ENCODE peak calls at places on chromosome 1, in seven cellular contexts. A, Z, W, M, E, C and T are unnamed samples.

GRCh38 chr1:93255222-93256079 is 74.9 kb downstream of the CCDC18 start:
- DNase-seq in A (no peak), Z (no peak), W (no peak), M (no peak), E (peak; percentile 60), C (no peak), T (no peak)

GRCh38 chr1:206719169-206719839 is 34.6 kb downstream of the MAPKAPK2 start:
- DNase-seq in A (no peak), Z (no peak), W (no peak), M (no peak), E (no peak), C (no peak), T (no peak)

GRCh38 chr1:231037585-231038517 is 2.2 kb downstream of the FAM89A start:
- DNase-seq in A (no peak), Z (no peak), W (no peak), M (no peak), E (no peak), C (no peak), T (no peak)

GRCh38 chr1:229204863-229205777 is 65.8 kb upstream of the RAB4A start:
- DNase-seq in A (peak; percentile 21), Z (no peak), W (no peak), M (no peak), E (no peak), C (no peak), T (peak; percentile 9)

GRCh38 chr1:13604191-13604590 is 20.6 kb downstream of the PDPN start:
- DNase-seq in A (no peak), Z (no peak), W (no peak), M (no peak), E (no peak), C (no peak), T (no peak)

GRCh38 chr1:218390625-218391024 is 45.5 kb downstream of the TGFB2 start:
- DNase-seq in A (no peak), Z (no peak), W (no peak), M (no peak), E (no peak), C (no peak), T (no peak)

GRCh38 chr1:44860891-44861290 is 17.8 kb upstream of the PTCH2 start:
- DNase-seq in A (no peak), Z (no peak), W (no peak), M (no peak), E (no peak), C (no peak), T (no peak)

GRCh38 chr1:216766633-216767325 is 43.5 kb upstream of the ESRRG start:
- DNase-seq in A (no peak), Z (no peak), W (no peak), M (no peak), E (no peak), C (no peak), T (no peak)

GRCh38 chr1:115224636-115225035 is 113.4 kb downstream of the NGF start:
- DNase-seq in A (no peak), Z (no peak), W (no peak), M (no peak), E (no peak), C (no peak), T (no peak)

GRCh38 chr1:3456449-3456963 is 2.0 kb downstream of the ARHGEF16 start:
- DNase-seq in A (no peak), Z (no peak), W (no peak), M (no peak), E (no peak), C (peak; percentile 71), T (no peak)

GRCh38 chr1:243597383-243597782 is 252.7 kb downstream of the AKT3 start:
- DNase-seq in A (no peak), Z (no peak), W (no peak), M (no peak), E (no peak), C (no peak), T (no peak)

GRCh38 chr1:229003233-229004031 is 267.5 kb upstream of the RAB4A start:
- DNase-seq in A (no peak), Z (no peak), W (no peak), M (no peak), E (no peak), C (no peak), T (no peak)

GRCh38 chr1:46679789-46680573 is 8.3 kb downstream of the TEX38 start:
- DNase-seq in A (no peak), Z (no peak), W (no peak), M (no peak), E (no peak), C (no peak), T (no peak)

GRCh38 chr1:1426961-1427934 is 6.2 kb upstream of the ANKRD65 start:
- DNase-seq in A (no peak), Z (no peak), W (no peak), M (peak; percentile 85), E (no peak), C (no peak), T (no peak)

GRCh38 chr1:245197121-245197520 is 42.3 kb downstream of the KIF26B start:
- DNase-seq in A (no peak), Z (no peak), W (no peak), M (no peak), E (no peak), C (no peak), T (no peak)

GRCh38 chr1:64969305-64970066 is 3.1 kb upstream of the JAK1 start:
- DNase-seq in A (no peak), Z (no peak), W (no peak), M (no peak), E (no peak), C (no peak), T (no peak)

GRCh38 chr1:115277276-115277675 is 60.8 kb downstream of the NGF start:
- DNase-seq in A (no peak), Z (no peak), W (no peak), M (no peak), E (no peak), C (no peak), T (no peak)

GRCh38 chr1:38529337-38529860 is 330.2 kb downstream of the RRAGC start:
- DNase-seq in A (no peak), Z (no peak), W (no peak), M (no peak), E (no peak), C (no peak), T (no peak)

GRCh38 chr1:68470388-68470970 is 20.7 kb upstream of the RPE65 start:
- DNase-seq in A (no peak), Z (no peak), W (no peak), M (no peak), E (no peak), C (no peak), T (no peak)

GRCh38 chr1:212699839-212700596 is at the start of gene BATF3:
- DNase-seq in A (peak; percentile 81), Z (no peak), W (peak; percentile 77), M (peak; percentile 90), E (no peak), C (peak; percentile 37), T (peak; percentile 22)

GRCh38 chr1:74427676-74428075 is 84.7 kb downstream of the LRRC53 start:
- DNase-seq in A (no peak), Z (no peak), W (no peak), M (no peak), E (no peak), C (no peak), T (no peak)

GRCh38 chr1:156089704-156090103 is 7.4 kb upstream of the MEX3A start:
- DNase-seq in A (no peak), Z (no peak), W (no peak), M (no peak), E (no peak), C (no peak), T (no peak)

GRCh38 chr1:150146853-150147542 is 2.7 kb upstream of the PLEKHO1 start:
- DNase-seq in A (no peak), Z (no peak), W (peak; percentile 6), M (no peak), E (no peak), C (no peak), T (no peak)

GRCh38 chr1:25198731-25199231 is 33.5 kb downstream of the SYF2 start:
- DNase-seq in A (peak; percentile 14), Z (no peak), W (no peak), M (no peak), E (no peak), C (peak; percentile 72), T (no peak)

GRCh38 chr1:107530543-107530942 is 389.7 kb downstream of the NTNG1 start:
- DNase-seq in A (no peak), Z (no peak), W (no peak), M (no peak), E (no peak), C (no peak), T (no peak)

GRCh38 chr1:30043731-30044408 is 679.5 kb downstream of the MATN1 start:
- DNase-seq in A (no peak), Z (no peak), W (no peak), M (no peak), E (no peak), C (no peak), T (no peak)

GRCh38 chr1:35932941-35933340 is 2.0 kb downstream of the AGO3 start:
- DNase-seq in A (no peak), Z (no peak), W (no peak), M (no peak), E (no peak), C (no peak), T (no peak)

GRCh38 chr1:186785503-186785902 is 43.2 kb upstream of the PLA2G4A start:
- DNase-seq in A (no peak), Z (no peak), W (no peak), M (no peak), E (no peak), C (no peak), T (no peak)

GRCh38 chr1:97119260-97119659 is 397.7 kb downstream of the PTBP2 start:
- DNase-seq in A (no peak), Z (no peak), W (no peak), M (no peak), E (no peak), C (no peak), T (no peak)

GRCh38 chr1:220966874-220967631 is 87.8 kb downstream of the HLX start:
- DNase-seq in A (no peak), Z (no peak), W (no peak), M (no peak), E (peak; percentile 6), C (no peak), T (no peak)

GRCh38 chr1:38680801-38681510 is 178.6 kb downstream of the RRAGC start:
- DNase-seq in A (no peak), Z (no peak), W (peak; percentile 33), M (no peak), E (no peak), C (no peak), T (peak; percentile 55)

GRCh38 chr1:162023547-162024501 is at the start of gene OLFML2B:
- DNase-seq in A (peak; percentile 54), Z (peak; percentile 30), W (peak; percentile 89), M (peak; percentile 86), E (peak; percentile 69), C (peak; percentile 66), T (peak; percentile 69)

GRCh38 chr1:53532912-53533311 is 73.7 kb downstream of the DMRTB1 start:
- DNase-seq in A (no peak), Z (no peak), W (no peak), M (no peak), E (no peak), C (no peak), T (no peak)